ENCODE peak calls at places on chromosome 10, in four cellular contexts. One of them, this sample, is unnamed.

GRCh38 chr10:21943633-21944265 is 59.8 kb downstream of the DNAJC1 start:
- DNase-seq in GM12878: no peak
- DNase-seq in HepG2: no peak
- DNase-seq in K562: no peak
- DNase-seq in this sample: no peak

GRCh38 chr10:29882766-29883165 is 176.6 kb downstream of the JCAD start:
- DNase-seq in GM12878: no peak
- DNase-seq in HepG2: no peak
- DNase-seq in K562: no peak
- DNase-seq in this sample: no peak

GRCh38 chr10:78209987-78210386 is 176.3 kb downstream of the RPS24 start:
- DNase-seq in GM12878: no peak
- DNase-seq in HepG2: no peak
- DNase-seq in K562: no peak
- DNase-seq in this sample: no peak

GRCh38 chr10:1452777-1453176 is 284.5 kb downstream of the ADARB2 start:
- DNase-seq in GM12878: no peak
- DNase-seq in HepG2: no peak
- DNase-seq in K562: no peak
- DNase-seq in this sample: no peak

GRCh38 chr10:68231916-68232315 is at the start of gene ATOH7:
- DNase-seq in GM12878: no peak
- DNase-seq in HepG2: no peak
- DNase-seq in K562: no peak
- DNase-seq in this sample: no peak

GRCh38 chr10:128839701-128840100 is 627.3 kb upstream of the MGMT start:
- DNase-seq in GM12878: no peak
- DNase-seq in HepG2: no peak
- DNase-seq in K562: no peak
- DNase-seq in this sample: no peak

GRCh38 chr10:81820418-81820817 is 54.6 kb upstream of the NRG3 start:
- DNase-seq in GM12878: no peak
- DNase-seq in HepG2: no peak
- DNase-seq in K562: no peak
- DNase-seq in this sample: no peak

GRCh38 chr10:131770946-131771633 is 129.7 kb upstream of the PPP2R2D start:
- DNase-seq in GM12878: no peak
- DNase-seq in HepG2: no peak
- DNase-seq in K562: no peak
- DNase-seq in this sample: no peak

GRCh38 chr10:83541096-83541495 is 598.2 kb upstream of the GHITM start:
- DNase-seq in GM12878: no peak
- DNase-seq in HepG2: no peak
- DNase-seq in K562: no peak
- DNase-seq in this sample: no peak

GRCh38 chr10:36779238-36779846 is 346.1 kb upstream of the ANKRD30A start:
- DNase-seq in GM12878: no peak
- DNase-seq in HepG2: peak
- DNase-seq in K562: peak
- DNase-seq in this sample: no peak

GRCh38 chr10:61882621-61883375 is 18.7 kb upstream of the ARID5B start:
- DNase-seq in GM12878: no peak
- DNase-seq in HepG2: no peak
- DNase-seq in K562: no peak
- DNase-seq in this sample: no peak

GRCh38 chr10:119314061-119314460 is 106.7 kb downstream of the GRK5 start:
- DNase-seq in GM12878: no peak
- DNase-seq in HepG2: no peak
- DNase-seq in K562: no peak
- DNase-seq in this sample: no peak

GRCh38 chr10:71825217-71825616 is 25.8 kb downstream of the PSAP start:
- DNase-seq in GM12878: no peak
- DNase-seq in HepG2: no peak
- DNase-seq in K562: no peak
- DNase-seq in this sample: no peak

GRCh38 chr10:21100190-21100589 is 203.1 kb upstream of the NEBL start:
- DNase-seq in GM12878: no peak
- DNase-seq in HepG2: no peak
- DNase-seq in K562: no peak
- DNase-seq in this sample: no peak

GRCh38 chr10:88174391-88174790 is 311.0 kb downstream of the PTEN start:
- DNase-seq in GM12878: no peak
- DNase-seq in HepG2: no peak
- DNase-seq in K562: no peak
- DNase-seq in this sample: no peak

GRCh38 chr10:101030492-101031127 is 319 bp downstream of the PDZD7 start:
- DNase-seq in GM12878: no peak
- DNase-seq in HepG2: no peak
- DNase-seq in K562: no peak
- DNase-seq in this sample: no peak

GRCh38 chr10:110209926-110210662 is 2.7 kb downstream of the MXI1 start:
- DNase-seq in GM12878: no peak
- DNase-seq in HepG2: no peak
- DNase-seq in K562: peak
- DNase-seq in this sample: no peak

GRCh38 chr10:75233444-75234016 is 2.2 kb downstream of the COMTD1 start:
- DNase-seq in GM12878: no peak
- DNase-seq in HepG2: no peak
- DNase-seq in K562: no peak
- DNase-seq in this sample: no peak

GRCh38 chr10:43336641-43337318 is 34.7 kb upstream of the FXYD4 start:
- DNase-seq in GM12878: no peak
- DNase-seq in HepG2: no peak
- DNase-seq in K562: no peak
- DNase-seq in this sample: no peak

GRCh38 chr10:43420369-43421200 is 11.6 kb upstream of the HNRNPF start:
- DNase-seq in GM12878: no peak
- DNase-seq in HepG2: peak
- DNase-seq in K562: peak
- DNase-seq in this sample: no peak

GRCh38 chr10:112746329-112746728 is 203.7 kb upstream of the TCF7L2 start:
- DNase-seq in GM12878: no peak
- DNase-seq in HepG2: no peak
- DNase-seq in K562: no peak
- DNase-seq in this sample: no peak

GRCh38 chr10:112732277-112732891 is 217.7 kb upstream of the TCF7L2 start:
- DNase-seq in GM12878: no peak
- DNase-seq in HepG2: no peak
- DNase-seq in K562: no peak
- DNase-seq in this sample: no peak

GRCh38 chr10:131567279-131568162 is 256.0 kb upstream of the TCERG1L start:
- DNase-seq in GM12878: no peak
- DNase-seq in HepG2: no peak
- DNase-seq in K562: no peak
- DNase-seq in this sample: no peak

GRCh38 chr10:73586583-73586984 is 4.6 kb downstream of the USP54 start:
- DNase-seq in GM12878: no peak
- DNase-seq in HepG2: peak
- DNase-seq in K562: no peak
- DNase-seq in this sample: no peak
- TF ChIP-seq REST in GM12878: no peak
- TF ChIP-seq REST in HepG2: no peak
- TF ChIP-seq REST in K562: no peak
- TF ChIP-seq REST in this sample: no peak

GRCh38 chr10:11429439-11430052 is 181.9 kb downstream of the USP6NL start:
- DNase-seq in GM12878: no peak
- DNase-seq in HepG2: no peak
- DNase-seq in K562: no peak
- DNase-seq in this sample: no peak
- TF ChIP-seq SRF in GM12878: no peak
- TF ChIP-seq SRF in HepG2: no peak
- TF ChIP-seq SRF in K562: no peak
- TF ChIP-seq SRF in this sample: no peak

GRCh38 chr10:122821808-122822207 is 23.8 kb downstream of the CUZD1 start:
- DNase-seq in GM12878: no peak
- DNase-seq in HepG2: no peak
- DNase-seq in K562: no peak
- DNase-seq in this sample: no peak
- TF ChIP-seq REST in GM12878: no peak
- TF ChIP-seq REST in HepG2: no peak
- TF ChIP-seq REST in K562: no peak
- TF ChIP-seq REST in this sample: no peak

GRCh38 chr10:14450041-14450491 is 119.3 kb upstream of the FRMD4A start:
- DNase-seq in GM12878: no peak
- DNase-seq in HepG2: no peak
- DNase-seq in K562: no peak
- DNase-seq in this sample: no peak
- TF ChIP-seq SRF in GM12878: no peak
- TF ChIP-seq SRF in HepG2: no peak
- TF ChIP-seq SRF in K562: no peak
- TF ChIP-seq SRF in this sample: no peak

GRCh38 chr10:120982507-120982906 is 131.3 kb downstream of the WDR11 start:
- DNase-seq in GM12878: no peak
- DNase-seq in HepG2: no peak
- DNase-seq in K562: no peak
- DNase-seq in this sample: no peak
- TF ChIP-seq REST in GM12878: no peak
- TF ChIP-seq REST in HepG2: no peak
- TF ChIP-seq REST in K562: no peak
- TF ChIP-seq REST in this sample: no peak

GRCh38 chr10:60139290-60139689 is 232.9 kb upstream of the CCDC6 start:
- DNase-seq in GM12878: no peak
- DNase-seq in HepG2: no peak
- DNase-seq in K562: no peak
- DNase-seq in this sample: no peak

GRCh38 chr10:60141916-60142559 is 235.7 kb upstream of the CCDC6 start:
- DNase-seq in GM12878: no peak
- DNase-seq in HepG2: no peak
- DNase-seq in K562: no peak
- DNase-seq in this sample: no peak

GRCh38 chr10:60142736-60143135 is 236.4 kb upstream of the CCDC6 start:
- DNase-seq in GM12878: no peak
- DNase-seq in HepG2: no peak
- DNase-seq in K562: no peak
- DNase-seq in this sample: no peak

GRCh38 chr10:60139798-60140566 is 233.6 kb upstream of the CCDC6 start:
- DNase-seq in GM12878: no peak
- DNase-seq in HepG2: no peak
- DNase-seq in K562: no peak
- DNase-seq in this sample: no peak

GRCh38 chr10:60140681-60141632 is 234.6 kb upstream of the CCDC6 start:
- DNase-seq in GM12878: no peak
- DNase-seq in HepG2: peak
- DNase-seq in K562: peak
- DNase-seq in this sample: no peak
- TF ChIP-seq SRF in GM12878: no peak
- TF ChIP-seq SRF in HepG2: no peak
- TF ChIP-seq SRF in K562: no peak
- TF ChIP-seq SRF in this sample: no peak

DNA sequence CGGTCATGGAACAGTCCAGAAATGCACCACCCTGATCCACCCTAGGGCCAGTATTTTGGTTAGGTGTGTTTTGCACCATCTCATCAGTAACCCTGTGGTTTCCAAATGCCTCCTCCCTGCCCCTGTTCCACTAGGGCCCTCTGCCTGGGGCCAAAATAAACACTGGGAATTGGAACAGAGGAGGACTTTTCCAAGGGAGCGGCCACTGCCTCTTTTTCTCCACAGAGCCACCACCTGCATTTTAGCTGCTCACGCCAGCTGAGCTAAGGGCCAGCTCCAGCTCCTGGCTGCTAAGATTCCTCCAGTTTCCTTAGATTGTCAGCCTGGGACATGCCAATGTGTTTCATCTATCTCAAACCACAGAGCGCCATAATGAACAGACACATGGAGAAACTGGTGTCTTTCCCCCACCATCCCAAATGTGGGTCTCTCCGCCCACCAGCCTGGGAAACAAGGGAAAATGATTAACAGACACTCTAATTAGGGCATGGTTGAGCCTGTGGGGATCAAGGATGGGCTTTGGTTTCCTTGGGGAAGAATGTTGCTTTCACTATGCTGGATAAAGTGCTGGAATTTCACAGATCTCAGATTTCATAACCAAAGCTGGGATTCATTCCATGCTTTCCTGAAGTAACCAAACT is 52.2 kb downstream of the ASB13 start:
- DNase-seq in GM12878: no peak
- DNase-seq in HepG2: no peak
- DNase-seq in K562: no peak
- DNase-seq in this sample: no peak
- TF ChIP-seq REST in GM12878: no peak
- TF ChIP-seq REST in HepG2: no peak
- TF ChIP-seq REST in K562: no peak
- TF ChIP-seq REST in this sample: no peak

DNA sequence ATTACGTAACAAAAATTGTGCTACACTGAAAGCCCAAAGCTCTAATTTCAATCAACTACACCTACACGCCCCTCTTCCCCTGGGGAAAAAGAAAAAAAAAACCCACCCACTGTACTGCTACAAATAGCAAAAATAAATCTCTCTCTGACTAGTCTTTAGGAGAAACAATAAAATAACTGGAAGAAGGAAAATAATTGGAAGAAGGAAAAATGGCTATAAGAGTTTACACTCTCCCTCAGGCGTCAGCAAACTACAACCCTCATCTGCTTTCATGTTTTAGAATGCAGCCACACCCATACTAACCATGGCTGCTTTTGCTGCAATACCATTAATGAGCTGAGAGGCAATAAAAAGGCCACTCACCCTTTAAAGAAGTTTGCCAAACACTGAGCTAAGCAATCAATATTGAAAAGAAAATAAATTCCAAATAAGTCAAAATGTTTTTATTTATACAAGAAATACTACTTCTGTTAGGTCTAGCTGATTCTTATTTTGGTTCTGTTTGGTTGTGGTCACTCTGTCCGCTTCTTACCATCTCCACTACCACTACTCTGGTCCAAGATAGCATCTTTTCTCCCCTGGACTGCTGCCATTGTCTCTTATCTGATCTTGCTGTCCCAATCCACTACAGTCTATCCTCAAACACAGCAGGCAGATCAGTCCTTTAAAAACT is 3.8 kb downstream of the MINDY3 start:
- DNase-seq in GM12878: no peak
- DNase-seq in HepG2: no peak
- DNase-seq in K562: peak
- DNase-seq in this sample: no peak
- TF ChIP-seq SRF in GM12878: no peak
- TF ChIP-seq SRF in HepG2: no peak
- TF ChIP-seq SRF in K562: no peak
- TF ChIP-seq SRF in this sample: no peak

GRCh38 chr10:52696232-52696631 is 76.4 kb downstream of the MBL2 start:
- DNase-seq in GM12878: no peak
- DNase-seq in HepG2: no peak
- DNase-seq in K562: no peak
- DNase-seq in this sample: no peak
- TF ChIP-seq REST in GM12878: no peak
- TF ChIP-seq REST in HepG2: no peak
- TF ChIP-seq REST in K562: no peak
- TF ChIP-seq REST in this sample: no peak